ENCODE peak calls at places on chromosome 20, in six cellular contexts. Y is GM23338, Q is choroid plexus epithelial cell, F is tibial artery, S is psoas muscle, P is body of pancreas. V is an unnamed sample.

GRCh38 chr20:48638546-48638945 is 189.3 kb downstream of the PREX1 start:
- DNase-seq in Y (no peak), Q (peak; percentile 77), F (no peak), S (no peak), P (no peak), V (no peak)

GRCh38 chr20:46544576-46544975 is 5.9 kb downstream of the OCSTAMP start:
- DNase-seq in Y (no peak), Q (peak; percentile 45), F (no peak), S (no peak), P (no peak), V (no peak)

GRCh38 chr20:13344671-13345070 is 123.6 kb downstream of the ISM1 start:
- DNase-seq in Y (no peak), Q (no peak), F (no peak), S (no peak), P (no peak), V (no peak)

GRCh38 chr20:51760905-51761544 is 7.2 kb downstream of the ATP9A start:
- DNase-seq in Y (peak; percentile 46), Q (peak; percentile 78), F (no peak), S (no peak), P (no peak), V (peak; percentile 84)

GRCh38 chr20:32559753-32560380 is 25.3 kb downstream of the NOL4L start:
- DNase-seq in Y (no peak), Q (no peak), F (no peak), S (no peak), P (no peak), V (no peak)

GRCh38 chr20:36399147-36399968 is 93.2 kb downstream of the DLGAP4 start:
- DNase-seq in Y (peak; percentile 98), Q (peak; percentile 56), F (no peak), S (no peak), P (peak; percentile 48), V (peak; percentile 61)

GRCh38 chr20:41879151-41879550 is 261.0 kb upstream of the CHD6 start:
- DNase-seq in Y (no peak), Q (no peak), F (no peak), S (no peak), P (no peak), V (no peak)

GRCh38 chr20:33649201-33649631 is 12.9 kb upstream of the C20orf144 start:
- DNase-seq in Y (no peak), Q (no peak), F (no peak), S (peak; percentile 77), P (peak; percentile 42), V (no peak)

GRCh38 chr20:674936-675452 is 608 bp downstream of the SCRT2 start:
- DNase-seq in Y (peak; percentile 30), Q (no peak), F (no peak), S (no peak), P (no peak), V (no peak)

GRCh38 chr20:62303327-62304226 is 780 bp downstream of the ADRM1 start:
- DNase-seq in Y (no peak), Q (peak; percentile 32), F (no peak), S (no peak), P (no peak), V (no peak)

GRCh38 chr20:11235058-11235457 is 561.3 kb upstream of the JAG1 start:
- DNase-seq in Y (peak; percentile 52), Q (peak; percentile 53), F (no peak), S (no peak), P (no peak), V (no peak)

GRCh38 chr20:47678130-47678453 is 107.2 kb downstream of the SULF2 start:
- DNase-seq in Y (no peak), Q (no peak), F (no peak), S (no peak), P (no peak), V (no peak)

GRCh38 chr20:10708342-10709185 is 34.8 kb upstream of the JAG1 start:
- DNase-seq in Y (no peak), Q (peak; percentile 89), F (no peak), S (no peak), P (no peak), V (no peak)

GRCh38 chr20:44728835-44729342 is 13.7 kb downstream of the CCN5 start:
- DNase-seq in Y (peak; percentile 70), Q (peak; percentile 51), F (peak; percentile 87), S (peak; percentile 78), P (peak; percentile 52), V (peak; percentile 64)
- H3K4me3 ChIP-seq in Y (no peak overlapping the region), Q (no peak overlapping the region), F (no peak overlapping the region), S (no peak overlapping the region), P (no peak overlapping the region), V (no peak overlapping the region)

GRCh38 chr20:58852559-58853271 is at the start of gene GNAS:
- DNase-seq in Y (peak; percentile 96), Q (peak; percentile 76), F (no peak), S (peak; percentile 66), P (peak; percentile 69), V (peak; percentile 73)

GRCh38 chr20:58850693-58851174 is at the start of gene GNAS-AS1:
- DNase-seq in Y (peak; percentile 95), Q (peak; percentile 93), F (no peak), S (peak; percentile 75), P (peak; percentile 86), V (peak; percentile 93)

GRCh38 chr20:58851221-58851968 is 693 bp upstream of the GNAS-AS1 start:
- DNase-seq in Y (peak; percentile 71), Q (no peak), F (no peak), S (no peak), P (no peak), V (no peak)

GRCh38 chr20:58853466-58853865 is 950 bp downstream of the GNAS start:
- DNase-seq in Y (no peak), Q (no peak), F (no peak), S (no peak), P (no peak), V (no peak)

GRCh38 chr20:58851969-58852458 is 502 bp upstream of the GNAS start:
- DNase-seq in Y (no peak), Q (no peak), F (no peak), S (no peak), P (no peak), V (no peak)
- H3K4me3 ChIP-seq in Y (peak overlapping the region; percentile 90), Q (peak overlapping the region; percentile 74), F (peak overlapping the region; percentile 48), S (peak overlapping the region; percentile 59), P (no peak overlapping the region), V (peak overlapping the region; percentile 67)

DNA sequence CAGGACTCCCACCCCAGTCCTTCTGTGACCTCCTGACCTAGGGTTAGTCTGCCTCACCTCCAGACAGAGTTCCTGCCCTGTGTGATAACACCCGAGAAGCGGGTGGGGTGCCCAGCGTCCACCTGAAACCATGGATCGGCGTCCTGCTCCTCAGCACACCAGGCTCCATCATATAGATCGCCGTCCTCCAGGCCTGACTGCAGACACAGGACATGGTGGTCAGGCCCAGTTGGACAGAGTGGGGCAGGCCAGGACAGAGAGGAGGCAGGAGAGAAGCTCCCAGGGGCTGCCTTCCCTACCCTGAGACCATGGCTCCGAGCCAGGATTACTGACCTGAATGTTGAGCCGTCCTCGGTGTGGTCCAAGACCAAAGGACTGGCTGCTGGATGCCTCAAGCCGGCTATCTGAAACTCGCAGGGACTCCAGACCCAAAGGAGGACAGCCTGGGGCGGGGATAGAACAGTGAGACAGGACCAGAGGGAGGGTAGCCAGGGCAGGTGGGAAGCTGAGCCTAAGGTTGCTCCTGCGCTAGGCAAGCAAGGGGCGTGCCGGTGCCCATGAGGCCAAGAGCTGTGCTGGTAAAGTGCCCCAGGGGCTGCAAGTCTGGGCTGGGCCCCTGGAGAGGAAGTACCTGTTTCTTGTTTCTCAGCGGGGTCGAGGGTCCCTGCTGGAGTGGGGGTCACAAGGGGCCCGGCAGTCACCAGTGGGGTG is 2.2 kb downstream of the CPXM1 start:
- DNase-seq in Y (no peak), Q (no peak), F (no peak), S (no peak), P (no peak), V (no peak)
- H3K4me3 ChIP-seq in Y (no peak overlapping the region), Q (no peak overlapping the region), F (no peak overlapping the region), S (no peak overlapping the region), P (no peak overlapping the region), V (no peak overlapping the region)

GRCh38 chr20:25039697-25040437 is 18.1 kb downstream of the ACSS1 start:
- DNase-seq in Y (no peak), Q (peak; percentile 51), F (peak; percentile 94), S (peak; percentile 92), P (peak; percentile 97), V (no peak)
- H3K4me3 ChIP-seq in Y (no peak overlapping the region), Q (no peak overlapping the region), F (no peak overlapping the region), S (peak overlapping the region; percentile 19), P (no peak overlapping the region), V (no peak overlapping the region)

GRCh38 chr20:37528442-37529213 is 952 bp upstream of the BLCAP start:
- DNase-seq in Y (no peak), Q (no peak), F (no peak), S (no peak), P (no peak), V (no peak)

GRCh38 chr20:37529968-37530600 is 2.4 kb upstream of the BLCAP start:
- DNase-seq in Y (no peak), Q (no peak), F (no peak), S (no peak), P (no peak), V (no peak)

GRCh38 chr20:37527638-37528441 is at the start of gene BLCAP:
- DNase-seq in Y (peak; percentile 95), Q (peak; percentile 88), F (peak; percentile 91), S (peak; percentile 93), P (peak; percentile 92), V (peak; percentile 92)

GRCh38 chr20:37530696-37531095 is 3.0 kb upstream of the BLCAP start:
- DNase-seq in Y (no peak), Q (no peak), F (no peak), S (no peak), P (no peak), V (no peak)

DNA sequence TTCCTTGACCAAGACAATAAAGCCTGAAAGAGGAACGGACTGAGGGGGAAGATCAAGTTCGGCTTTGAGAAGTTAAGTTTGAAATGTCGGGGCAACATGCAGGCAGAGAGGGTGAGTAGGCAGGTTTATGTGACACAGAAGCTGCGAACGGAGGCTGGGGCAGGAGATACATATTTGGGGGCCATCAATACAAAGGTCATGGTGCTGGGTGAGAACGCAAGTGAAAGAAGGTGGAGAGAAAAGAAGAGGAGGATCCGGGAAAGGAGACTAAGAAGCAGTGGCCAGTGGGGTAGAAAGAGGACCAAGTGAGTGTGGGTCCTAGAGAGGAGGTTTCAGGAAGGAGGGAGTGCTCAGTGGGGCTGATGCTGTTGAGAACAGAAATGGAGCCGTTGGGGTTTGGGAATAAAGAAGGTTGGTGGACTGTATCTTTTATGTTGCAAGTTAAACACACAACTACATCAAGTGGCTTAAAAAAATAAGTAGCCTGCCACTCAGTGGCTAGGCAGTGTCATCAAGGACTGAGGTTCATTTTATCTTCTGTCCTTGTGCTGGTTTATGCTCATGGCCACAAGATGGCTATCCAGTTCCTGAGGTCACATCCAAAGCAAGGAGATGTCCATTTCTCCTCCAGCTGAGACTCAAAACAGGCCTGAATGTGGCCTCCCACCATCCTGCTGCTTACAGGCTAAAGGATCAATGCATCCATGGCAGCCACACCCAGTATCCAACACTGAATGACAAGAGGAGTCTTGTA is 1.7 kb upstream of the BLCAP start:
- DNase-seq in Y (no peak), Q (no peak), F (no peak), S (no peak), P (no peak), V (no peak)
- H3K4me3 ChIP-seq in Y (no peak overlapping the region), Q (no peak overlapping the region), F (no peak overlapping the region), S (peak overlapping the region; percentile 100), P (no peak overlapping the region), V (no peak overlapping the region)

DNA sequence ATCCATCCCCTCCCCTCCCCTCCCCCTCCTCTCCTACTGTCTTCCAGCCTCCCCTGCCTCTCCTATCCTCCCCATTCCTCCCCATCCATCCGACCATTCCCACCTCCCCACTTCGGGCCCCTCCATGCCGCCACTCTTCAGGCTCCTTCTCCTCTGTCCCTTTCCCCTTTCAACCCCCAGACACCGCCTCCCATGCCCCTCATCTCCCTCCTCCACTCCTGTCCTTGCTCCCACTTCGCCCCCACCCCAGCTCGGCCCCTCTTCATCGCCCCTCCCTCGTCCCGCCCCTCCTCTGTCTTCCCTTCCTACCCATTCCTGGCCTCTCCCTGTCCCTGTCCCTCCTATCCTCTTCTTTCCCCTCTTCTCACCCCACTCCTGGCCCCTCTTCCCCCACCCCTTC is 554 bp upstream of the CST3 start:
- DNase-seq in Y (no peak), Q (no peak), F (no peak), S (no peak), P (no peak), V (no peak)
- H3K4me3 ChIP-seq in Y (no peak overlapping the region), Q (no peak overlapping the region), F (peak overlapping the region; percentile 100), S (no peak overlapping the region), P (no peak overlapping the region), V (peak overlapping the region; percentile 95)

V was measured in A673.